ENCODE peak calls at places on chromosome 6, in six cellular contexts. L is tibial nerve, N is transverse colon, F is sigmoid colon, U is A549, C is GM12878. B is an unnamed sample.

GRCh38 chr6:130034815-130035146 is 16.4 kb downstream of the L3MBTL3 start:
- DNase-seq in F (no peak), L (no peak), U (no peak), N (no peak), C (no peak), B (no peak)

GRCh38 chr6:40485300-40485699 is 101.9 kb downstream of the LRFN2 start:
- DNase-seq in C (no peak), N (no peak), U (no peak), L (no peak), F (no peak), B (no peak)

GRCh38 chr6:72784581-72784980 is 162.7 kb downstream of the KCNQ5 start:
- DNase-seq in F (no peak), C (no peak), U (peak; percentile 3), L (no peak), N (no peak), B (no peak)

GRCh38 chr6:165817148-165817547 is 154.1 kb upstream of the PDE10A start:
- DNase-seq in L (no peak), N (no peak), U (no peak), F (no peak), C (no peak), B (no peak)

GRCh38 chr6:118708055-118708454 is 56.7 kb upstream of the CEP85L start:
- DNase-seq in U (peak; percentile 58), C (no peak), L (no peak), F (no peak), N (no peak), B (no peak)

GRCh38 chr6:21264288-21264818 is 329.2 kb upstream of the SOX4 start:
- DNase-seq in F (no peak), C (peak; percentile 35), U (no peak), L (no peak), N (no peak), B (no peak)

GRCh38 chr6:169251822-169252804 is 1.5 kb downstream of the THBS2 start:
- DNase-seq in N (no peak), F (no peak), L (no peak), U (no peak), C (no peak), B (peak; percentile 17)

GRCh38 chr6:22717906-22718305 is 148.5 kb downstream of the HDGFL1 start:
- DNase-seq in F (no peak), N (peak; percentile 39), U (no peak), C (no peak), L (no peak), B (peak; percentile 46)

GRCh38 chr6:147728903-147729302 is 220.4 kb downstream of the SAMD5 start:
- DNase-seq in F (no peak), U (no peak), C (no peak), N (no peak), L (no peak), B (no peak)

GRCh38 chr6:140966676-140967075 is 1166.0 kb upstream of the GJE1 start:
- DNase-seq in C (no peak), U (no peak), L (no peak), F (no peak), N (no peak), B (no peak)

GRCh38 chr6:27836080-27836782 is 76.0 kb downstream of the OR2B2 start:
- DNase-seq in N (no peak), F (no peak), U (no peak), L (no peak), C (no peak), B (no peak)

DNA sequence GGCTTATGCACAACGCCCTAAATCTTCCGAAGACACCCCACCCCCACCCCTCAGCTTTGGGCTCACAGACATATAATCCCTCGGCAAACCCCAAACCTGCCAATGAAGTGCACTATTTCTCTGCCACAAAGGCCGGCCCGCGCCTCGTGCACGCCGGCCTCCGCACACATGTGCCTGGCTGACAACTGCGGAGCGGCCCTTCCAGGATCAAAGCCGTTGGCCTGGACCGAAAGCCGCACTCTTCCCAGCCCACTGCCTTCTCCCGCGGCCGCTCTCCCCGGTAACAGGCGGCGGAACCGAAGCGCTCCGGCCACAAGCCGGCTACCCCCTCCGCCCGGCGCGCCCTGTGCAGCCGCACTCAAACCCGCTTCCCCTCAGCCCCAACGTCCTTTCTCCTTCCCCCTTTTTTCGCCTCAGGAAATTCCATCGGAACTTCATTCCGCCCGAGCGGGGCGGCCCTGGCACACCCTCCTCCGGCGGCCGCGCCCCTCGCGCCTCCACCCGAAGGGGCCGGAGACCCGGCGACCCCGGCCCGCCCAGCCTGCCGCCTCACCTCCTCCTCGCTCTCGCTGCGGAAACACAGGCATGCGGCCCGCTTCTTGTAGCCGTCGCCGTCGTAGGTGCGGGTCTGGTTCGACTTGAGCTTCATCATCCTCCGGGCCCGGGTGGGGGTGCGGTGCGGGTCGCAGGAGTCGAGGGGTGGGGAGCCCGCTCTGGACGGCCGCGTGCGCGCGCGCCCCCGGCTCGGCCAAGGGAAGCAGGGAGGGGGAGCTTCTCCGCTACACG is 565 bp downstream of the NUDT3 start:
- DNase-seq in C (no peak), F (peak; percentile 81), N (peak; percentile 61), L (no peak), U (peak; percentile 66), B (peak; percentile 55)
- TF ChIP-seq POLR2A in C (peak; percentile 80), F (no peak), N (peak; percentile 26), L (no peak), U (peak; percentile 28), B (no peak)

GRCh38 chr6:135254471-135254870 is 73.4 kb downstream of the MYB start:
- DNase-seq in C (no peak), L (no peak), U (no peak), N (peak; percentile 56), F (no peak), B (no peak)

GRCh38 chr6:135251964-135252429 is 70.9 kb downstream of the MYB start:
- DNase-seq in L (no peak), N (peak; percentile 18), U (no peak), F (no peak), C (no peak), B (no peak)

GRCh38 chr6:135250751-135251356 is 69.7 kb downstream of the MYB start:
- DNase-seq in U (no peak), F (no peak), C (no peak), N (peak; percentile 45), L (no peak), B (no peak)

GRCh38 chr6:135250234-135250633 is 69.1 kb downstream of the MYB start:
- DNase-seq in C (no peak), U (no peak), N (no peak), L (no peak), F (no peak), B (no peak)

GRCh38 chr6:135251416-135251815 is 70.3 kb downstream of the MYB start:
- DNase-seq in C (no peak), L (no peak), F (no peak), U (no peak), N (peak; percentile 74), B (peak; percentile 48)
- TF ChIP-seq EP300 in C (no peak), L (no peak), F (no peak), U (no peak), N (no peak), B (no peak)

DNA sequence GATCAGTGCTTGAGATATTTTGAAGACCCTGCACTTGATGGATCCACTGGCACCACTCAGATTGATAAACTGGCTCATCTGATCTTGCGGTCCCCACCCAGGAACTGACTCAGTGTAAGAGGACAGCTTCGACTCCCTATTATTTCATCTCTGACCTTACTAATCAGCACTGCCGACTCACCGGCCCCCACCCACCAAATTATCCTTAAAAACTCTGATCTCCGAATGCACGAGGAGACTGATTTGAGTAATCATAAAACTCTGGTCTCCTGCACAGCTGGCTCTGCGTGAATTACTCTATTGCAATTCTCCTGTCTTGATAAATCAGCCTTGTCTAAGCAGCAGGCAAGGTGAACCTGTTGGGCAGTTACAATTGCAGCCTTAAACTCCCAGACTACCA is 193.2 kb upstream of the CDYL start:
- DNase-seq in L (no peak), F (no peak), U (no peak), N (no peak), C (no peak), B (no peak)
- H3K4me3 ChIP-seq in L (no peak overlapping the region), F (no peak overlapping the region), U (no peak overlapping the region), N (no peak overlapping the region), C (no peak overlapping the region), B (no peak overlapping the region)

GRCh38 chr6:36384095-36384494 is 3.4 kb downstream of the ETV7 start:
- DNase-seq in U (no peak), L (no peak), N (no peak), C (no peak), F (peak; percentile 14), B (no peak)

GRCh38 chr6:36386495-36387439 is 702 bp downstream of the ETV7 start:
- DNase-seq in L (no peak), F (peak; percentile 66), N (peak; percentile 47), U (peak; percentile 13), C (no peak), B (peak; percentile 43)

GRCh38 chr6:36383608-36384007 is 3.9 kb downstream of the ETV7 start:
- DNase-seq in L (no peak), U (peak; percentile 34), N (no peak), F (peak; percentile 34), C (no peak), B (no peak)

GRCh38 chr6:36389353-36389752 is 1.9 kb upstream of the ETV7 start:
- DNase-seq in U (no peak), N (no peak), F (peak; percentile 12), C (no peak), L (no peak), B (no peak)

DNA sequence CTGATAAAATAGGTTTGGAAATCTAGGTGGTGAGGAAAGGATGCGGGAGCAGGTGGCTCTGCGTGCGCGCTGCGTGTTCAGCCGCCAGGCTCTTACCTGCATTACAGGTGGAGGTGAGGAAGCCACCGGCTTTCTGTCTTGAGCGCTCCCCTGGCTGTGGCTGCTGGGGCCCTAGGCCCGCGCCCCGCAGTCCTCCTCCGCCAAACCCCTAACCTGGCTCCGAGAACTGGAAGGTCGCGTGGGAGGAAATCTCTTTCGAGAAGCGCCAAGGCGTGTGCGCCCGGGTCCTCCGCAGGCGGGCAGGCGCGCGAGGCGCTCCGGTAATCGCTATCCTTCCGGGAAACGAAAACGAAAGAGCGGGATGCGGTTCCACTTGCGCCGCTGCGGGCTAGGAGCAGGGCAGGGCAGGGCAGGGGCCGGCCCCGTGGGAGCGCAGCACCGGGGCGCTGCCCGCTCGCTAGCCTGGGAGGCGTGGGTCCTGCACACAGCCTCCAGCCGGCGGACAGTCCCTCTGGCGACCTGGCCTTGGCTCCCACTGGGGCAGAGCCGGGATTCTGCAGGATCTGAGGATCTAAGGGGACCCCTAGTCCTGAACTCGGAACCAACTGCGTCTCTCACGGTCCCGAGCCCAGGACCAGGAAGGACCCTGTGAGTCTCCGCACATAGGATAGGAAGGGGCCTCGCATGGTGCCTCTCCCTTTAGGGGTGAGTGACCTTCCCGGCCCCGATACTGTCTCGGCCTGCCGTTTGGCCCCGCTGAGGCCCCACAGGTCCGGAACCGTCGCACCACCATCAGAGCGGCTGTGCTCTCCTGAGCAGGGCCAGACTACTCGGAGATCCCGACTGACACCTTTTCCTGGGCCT is at the start of gene ETV7:
- DNase-seq in N (peak; percentile 66), U (no peak), C (no peak), L (no peak), F (peak; percentile 66), B (peak; percentile 63)
- TF ChIP-seq POLR2A in N (peak; percentile 28), U (no peak), C (no peak), L (no peak), F (no peak), B (no peak)

DNA sequence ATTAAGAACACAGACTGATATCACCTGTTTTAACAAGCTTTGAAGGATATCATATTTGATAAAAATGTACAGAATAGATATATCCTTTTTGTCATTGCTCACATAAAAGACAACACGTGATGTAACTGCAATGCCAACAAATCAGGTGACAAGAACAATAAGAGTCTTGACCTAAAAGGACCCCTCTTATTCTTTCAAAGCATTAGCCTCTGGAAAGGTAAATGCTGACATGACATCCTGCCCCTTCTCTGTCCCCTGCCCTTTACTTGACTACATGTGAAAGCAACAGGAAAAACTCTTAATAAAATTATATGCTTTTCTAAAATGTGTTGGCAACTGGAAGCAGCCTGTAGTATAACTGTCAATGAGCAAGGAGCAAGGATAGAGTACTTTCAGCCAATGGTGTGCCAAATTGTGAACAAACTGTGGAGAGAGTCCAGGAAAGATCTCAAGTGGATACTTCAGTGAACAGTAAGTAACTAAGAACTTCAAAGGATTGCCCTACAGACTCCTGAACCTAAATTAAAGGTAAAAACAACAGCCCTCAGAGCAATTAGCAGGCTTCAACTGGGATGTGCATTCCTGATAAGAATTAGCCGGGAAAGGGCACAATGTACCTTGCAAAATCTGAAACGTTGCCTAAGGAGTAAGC is 16.3 kb downstream of the PTPRK start:
- DNase-seq in C (no peak), L (no peak), F (no peak), U (no peak), N (no peak), B (no peak)
- TF ChIP-seq EP300 in C (no peak), L (no peak), F (no peak), U (no peak), N (no peak), B (no peak)

B was measured in stomach.